ENCODE peak calls at places on chromosomes 13 and 19, in nine cellular contexts. One of them, this sample, is unnamed.

GRCh38 chr13:110312669-110313031 is 5.6 kb downstream of the COL4A2 start:
- DNase-seq in IMR-90: peak; percentile 93
- DNase-seq in Calu3: no peak
- DNase-seq in NCI-H1930: no peak
- DNase-seq in choroid plexus epithelial cell: peak; percentile 92
- DNase-seq in AG10803: peak; percentile 90
- DNase-seq in COR-L47: no peak
- DNase-seq in RWPE1: no peak
- DNase-seq in fibroblast of the aortic adventitia: peak; percentile 95
- DNase-seq in this sample: no peak

GRCh38 chr13:44955421-44955820 is 33.9 kb downstream of the NUFIP1 start:
- DNase-seq in IMR-90: no peak
- DNase-seq in Calu3: peak; percentile 2
- DNase-seq in NCI-H1930: no peak
- DNase-seq in choroid plexus epithelial cell: no peak
- DNase-seq in AG10803: no peak
- DNase-seq in COR-L47: no peak
- DNase-seq in RWPE1: no peak
- DNase-seq in fibroblast of the aortic adventitia: no peak
- DNase-seq in this sample: no peak

GRCh38 chr13:113297370-113297871 is 382 bp downstream of the LAMP1 start:
- DNase-seq in IMR-90: no peak
- DNase-seq in Calu3: no peak
- DNase-seq in NCI-H1930: no peak
- DNase-seq in choroid plexus epithelial cell: peak; percentile 37
- DNase-seq in AG10803: peak; percentile 14
- DNase-seq in COR-L47: no peak
- DNase-seq in RWPE1: no peak
- DNase-seq in fibroblast of the aortic adventitia: peak; percentile 14
- DNase-seq in this sample: no peak

GRCh38 chr13:21613791-21614190 is 9.8 kb upstream of the MICU2 start:
- DNase-seq in IMR-90: no peak
- DNase-seq in Calu3: no peak
- DNase-seq in NCI-H1930: no peak
- DNase-seq in choroid plexus epithelial cell: no peak
- DNase-seq in AG10803: no peak
- DNase-seq in COR-L47: no peak
- DNase-seq in RWPE1: no peak
- DNase-seq in fibroblast of the aortic adventitia: no peak
- DNase-seq in this sample: no peak

GRCh38 chr13:109131698-109132257 is 502.4 kb downstream of the MYO16 start:
- DNase-seq in IMR-90: peak; percentile 21
- DNase-seq in Calu3: no peak
- DNase-seq in NCI-H1930: no peak
- DNase-seq in choroid plexus epithelial cell: peak; percentile 91
- DNase-seq in AG10803: peak; percentile 14
- DNase-seq in COR-L47: no peak
- DNase-seq in RWPE1: no peak
- DNase-seq in fibroblast of the aortic adventitia: peak; percentile 6
- DNase-seq in this sample: no peak

GRCh38 chr19:37007587-37008220 is 70.5 kb upstream of the ZNF420 start:
- DNase-seq in IMR-90: no peak
- DNase-seq in Calu3: no peak
- DNase-seq in NCI-H1930: peak; percentile 96
- DNase-seq in choroid plexus epithelial cell: peak; percentile 64
- DNase-seq in AG10803: peak; percentile 43
- DNase-seq in COR-L47: peak; percentile 8
- DNase-seq in RWPE1: peak; percentile 4
- DNase-seq in fibroblast of the aortic adventitia: no peak
- DNase-seq in this sample: no peak

GRCh38 chr19:12841094-12841493 is 2.8 kb downstream of the MAST1 start:
- DNase-seq in IMR-90: peak; percentile 20
- DNase-seq in Calu3: no peak
- DNase-seq in NCI-H1930: no peak
- DNase-seq in choroid plexus epithelial cell: no peak
- DNase-seq in AG10803: no peak
- DNase-seq in COR-L47: no peak
- DNase-seq in RWPE1: no peak
- DNase-seq in fibroblast of the aortic adventitia: peak; percentile 22
- DNase-seq in this sample: no peak

GRCh38 chr13:60591348-60591747 is 194.3 kb downstream of the TDRD3 start:
- DNase-seq in IMR-90: peak; percentile 48
- DNase-seq in Calu3: no peak
- DNase-seq in NCI-H1930: no peak
- DNase-seq in choroid plexus epithelial cell: peak; percentile 42
- DNase-seq in AG10803: peak; percentile 90
- DNase-seq in COR-L47: no peak
- DNase-seq in RWPE1: peak; percentile 10
- DNase-seq in fibroblast of the aortic adventitia: peak; percentile 95
- DNase-seq in this sample: peak; percentile 17